ENCODE peak calls at places on chromosome 15, in four cellular contexts. One of them, this sample, is unnamed.
A peak's percentile ranks its signal among the peaks of the same experiment; 100 is the strongest.

GRCh38 chr15:43748376-43748775 is 2.1 kb downstream of the PDIA3 start:
- DNase-seq in A549: no peak
- DNase-seq in heart right ventricle: no peak
- DNase-seq in thoracic aorta: no peak
- DNase-seq in this sample: no peak

GRCh38 chr15:44882499-44882968 is 74.0 kb upstream of the TERB2 start:
- DNase-seq in heart right ventricle: no peak
- DNase-seq in A549: no peak
- DNase-seq in thoracic aorta: no peak
- DNase-seq in this sample: no peak

GRCh38 chr15:87118424-87118823 is 1038.8 kb downstream of the AGBL1 start:
- DNase-seq in heart right ventricle: no peak
- DNase-seq in A549: no peak
- DNase-seq in thoracic aorta: no peak
- DNase-seq in this sample: no peak

GRCh38 chr15:59327942-59328341 is 44.7 kb downstream of the MYO1E start:
- DNase-seq in heart right ventricle: no peak
- DNase-seq in A549: no peak
- DNase-seq in thoracic aorta: no peak
- DNase-seq in this sample: no peak

GRCh38 chr15:68885070-68885469 is 45.3 kb upstream of the SPESP1 start:
- DNase-seq in A549: no peak
- DNase-seq in thoracic aorta: no peak
- DNase-seq in heart right ventricle: no peak
- DNase-seq in this sample: no peak

GRCh38 chr15:67927501-67928156 is 87.8 kb upstream of the RNU6-1 start:
- DNase-seq in heart right ventricle: peak; percentile 47
- DNase-seq in thoracic aorta: peak; percentile 68
- DNase-seq in A549: no peak
- DNase-seq in this sample: no peak

GRCh38 chr15:99467861-99468460 is 97.8 kb upstream of the MEF2A start:
- DNase-seq in A549: no peak
- DNase-seq in heart right ventricle: no peak
- DNase-seq in thoracic aorta: no peak
- DNase-seq in this sample: no peak

GRCh38 chr15:96332854-96333193 is 2.3 kb downstream of the NR2F2 start:
- DNase-seq in thoracic aorta: no peak
- DNase-seq in A549: no peak
- DNase-seq in heart right ventricle: no peak
- DNase-seq in this sample: no peak

GRCh38 chr15:92930061-92930460 is 29.9 kb downstream of the CHD2 start:
- DNase-seq in heart right ventricle: no peak
- DNase-seq in A549: no peak
- DNase-seq in thoracic aorta: no peak
- DNase-seq in this sample: no peak

GRCh38 chr15:64017082-64017588 is 29.1 kb downstream of the DAPK2 start:
- DNase-seq in heart right ventricle: no peak
- DNase-seq in thoracic aorta: no peak
- DNase-seq in A549: peak; percentile 93
- DNase-seq in this sample: no peak

GRCh38 chr15:78007965-78008886 is 69.3 kb downstream of the TBC1D2B start:
- DNase-seq in thoracic aorta: no peak
- DNase-seq in A549: no peak
- DNase-seq in heart right ventricle: peak; percentile 77
- DNase-seq in this sample: no peak

GRCh38 chr15:52635908-52636307 is 43.3 kb downstream of the ATOSA start:
- DNase-seq in A549: no peak
- DNase-seq in thoracic aorta: no peak
- DNase-seq in heart right ventricle: no peak
- DNase-seq in this sample: no peak

GRCh38 chr15:85282504-85283115 is 97.8 kb upstream of the AKAP13 start:
- DNase-seq in A549: no peak
- DNase-seq in thoracic aorta: no peak
- DNase-seq in heart right ventricle: no peak
- DNase-seq in this sample: no peak

GRCh38 chr15:59268199-59268979 is 61.7 kb downstream of the LDHAL6B start:
- DNase-seq in A549: no peak
- DNase-seq in thoracic aorta: no peak
- DNase-seq in heart right ventricle: no peak
- DNase-seq in this sample: no peak

GRCh38 chr15:48751595-48751994 is 59.3 kb downstream of the CEP152 start:
- DNase-seq in heart right ventricle: no peak
- DNase-seq in A549: no peak
- DNase-seq in thoracic aorta: no peak
- DNase-seq in this sample: no peak

GRCh38 chr15:71096676-71097075 is 18.6 kb upstream of the THSD4 start:
- DNase-seq in thoracic aorta: no peak
- DNase-seq in A549: no peak
- DNase-seq in heart right ventricle: no peak
- DNase-seq in this sample: no peak

GRCh38 chr15:42605281-42605744 is 29.9 kb downstream of the STARD9 start:
- DNase-seq in thoracic aorta: no peak
- DNase-seq in A549: no peak
- DNase-seq in heart right ventricle: no peak
- DNase-seq in this sample: no peak

GRCh38 chr15:67405208-67406191 is 115.4 kb upstream of the C15orf61 start:
- DNase-seq in A549: peak; percentile 13
- DNase-seq in heart right ventricle: no peak
- DNase-seq in thoracic aorta: no peak
- DNase-seq in this sample: no peak

GRCh38 chr15:58015565-58015964 is 49.9 kb downstream of the ALDH1A2 start:
- DNase-seq in A549: no peak
- DNase-seq in heart right ventricle: no peak
- DNase-seq in thoracic aorta: no peak
- DNase-seq in this sample: no peak

GRCh38 chr15:70274908-70275307 is 177.2 kb upstream of the TLE3 start:
- DNase-seq in thoracic aorta: no peak
- DNase-seq in A549: no peak
- DNase-seq in heart right ventricle: no peak
- DNase-seq in this sample: no peak

GRCh38 chr15:32893412-32893811 is 175.6 kb downstream of the GREM1 start:
- DNase-seq in A549: no peak
- DNase-seq in heart right ventricle: no peak
- DNase-seq in thoracic aorta: no peak
- DNase-seq in this sample: no peak

GRCh38 chr15:81531141-81531592 is 157.2 kb upstream of the TMC3 start:
- DNase-seq in heart right ventricle: peak; percentile 15
- DNase-seq in A549: no peak
- DNase-seq in thoracic aorta: no peak
- DNase-seq in this sample: no peak

GRCh38 chr15:23444269-23444668 is 2.8 kb downstream of the GOLGA6L2 start:
- DNase-seq in thoracic aorta: no peak
- DNase-seq in A549: no peak
- DNase-seq in heart right ventricle: no peak
- DNase-seq in this sample: no peak

GRCh38 chr15:48306639-48307038 is 24.6 kb upstream of the DUT start:
- DNase-seq in thoracic aorta: no peak
- DNase-seq in heart right ventricle: no peak
- DNase-seq in A549: no peak
- DNase-seq in this sample: no peak

GRCh38 chr15:101127503-101128076 is 124.3 kb downstream of the CHSY1 start:
- DNase-seq in heart right ventricle: peak; percentile 73
- DNase-seq in thoracic aorta: peak; percentile 63
- DNase-seq in A549: no peak
- DNase-seq in this sample: peak; percentile 72

GRCh38 chr15:74826911-74827310 is 484 bp downstream of the CPLX3 start:
- DNase-seq in heart right ventricle: no peak
- DNase-seq in A549: no peak
- DNase-seq in thoracic aorta: no peak
- DNase-seq in this sample: no peak

GRCh38 chr15:74825895-74826294 is 532 bp upstream of the CPLX3 start:
- DNase-seq in thoracic aorta: no peak
- DNase-seq in A549: no peak
- DNase-seq in heart right ventricle: no peak
- DNase-seq in this sample: no peak

GRCh38 chr15:74828835-74829234 is 2.4 kb downstream of the CPLX3 start:
- DNase-seq in thoracic aorta: no peak
- DNase-seq in A549: no peak
- DNase-seq in heart right ventricle: no peak
- DNase-seq in this sample: no peak

GRCh38 chr15:74826372-74826819 is at the start of gene CPLX3:
- DNase-seq in heart right ventricle: peak; percentile 38
- DNase-seq in A549: no peak
- DNase-seq in thoracic aorta: no peak
- DNase-seq in this sample: no peak

GRCh38 chr15:74827632-74828031 is 1.2 kb downstream of the CPLX3 start:
- DNase-seq in A549: no peak
- DNase-seq in thoracic aorta: no peak
- DNase-seq in heart right ventricle: no peak
- DNase-seq in this sample: no peak
- H3K9me3 ChIP-seq in A549: no peaks in the 10 kb centered on the region
- H3K9me3 ChIP-seq in thoracic aorta: no peaks in the 10 kb centered on the region
- H3K9me3 ChIP-seq in heart right ventricle: no peaks in the 10 kb centered on the region
- H3K9me3 ChIP-seq in this sample: no peaks in the 10 kb centered on the region

GRCh38 chr15:37995461-37996347 is 61.3 kb downstream of the TMCO5A start:
- DNase-seq in A549: no peak
- DNase-seq in heart right ventricle: no peak
- DNase-seq in thoracic aorta: no peak
- DNase-seq in this sample: no peak
- H3K4me1 ChIP-seq in A549: no peaks in the 10 kb centered on the region
- H3K4me1 ChIP-seq in heart right ventricle: no peaks in the 10 kb centered on the region
- H3K4me1 ChIP-seq in thoracic aorta: no peaks in the 10 kb centered on the region
- H3K4me1 ChIP-seq in this sample: no peaks in the 10 kb centered on the region

DNA sequence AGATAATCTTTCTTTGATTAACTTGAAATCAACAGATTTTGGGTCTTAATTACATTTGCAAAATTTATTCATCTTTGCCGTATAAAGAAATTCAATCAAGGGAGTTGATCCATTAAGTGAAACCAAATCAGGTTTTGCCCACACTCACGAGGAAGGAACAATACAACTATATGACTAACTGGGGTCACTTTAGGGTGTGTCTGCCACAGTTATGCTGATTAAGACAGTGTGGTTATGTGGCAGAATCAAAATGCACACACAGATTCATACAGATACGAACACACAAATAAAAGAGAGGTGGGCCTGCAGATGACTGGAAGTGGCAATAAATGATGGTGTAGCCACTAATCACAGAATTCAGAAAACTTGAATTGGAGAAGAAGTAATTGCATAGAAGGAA is 543.5 kb downstream of the GABRG3 start:
- DNase-seq in heart right ventricle: no peak
- DNase-seq in thoracic aorta: no peak
- DNase-seq in A549: no peak
- DNase-seq in this sample: no peak
- H3K9me3 ChIP-seq in heart right ventricle: peaks cover 23% of the 10 kb centered on the region
- H3K9me3 ChIP-seq in thoracic aorta: peaks cover 2% of the 10 kb centered on the region
- H3K9me3 ChIP-seq in A549: peaks cover 12% of the 10 kb centered on the region
- H3K9me3 ChIP-seq in this sample: peaks cover 1% of the 10 kb centered on the region

DNA sequence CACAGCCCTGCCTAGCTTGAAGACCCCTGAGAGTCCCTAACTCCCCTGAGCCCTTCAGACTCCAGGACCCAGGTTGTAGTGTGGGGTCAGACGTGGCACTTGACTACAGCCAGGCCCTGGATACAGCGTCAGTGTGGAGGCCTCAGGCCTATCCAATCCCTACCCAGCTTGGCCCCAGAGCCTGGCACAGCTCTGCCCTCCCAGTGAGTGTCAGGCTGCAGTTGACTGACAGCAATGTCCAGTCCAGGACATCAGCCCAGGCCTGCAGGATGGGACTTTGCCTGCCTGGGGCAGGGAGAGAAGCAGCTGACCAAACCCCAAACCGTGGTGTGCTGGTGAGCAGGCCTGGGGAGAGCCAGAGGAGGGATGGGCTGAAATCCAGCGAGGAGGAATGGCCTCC is 27.3 kb downstream of the KLF13 start:
- DNase-seq in heart right ventricle: peak; percentile 73
- DNase-seq in A549: no peak
- DNase-seq in thoracic aorta: no peak
- DNase-seq in this sample: no peak
- H3K4me1 ChIP-seq in heart right ventricle: peaks cover 54% of the 10 kb centered on the region
- H3K4me1 ChIP-seq in A549: peaks cover 18% of the 10 kb centered on the region
- H3K4me1 ChIP-seq in thoracic aorta: peaks cover 54% of the 10 kb centered on the region
- H3K4me1 ChIP-seq in this sample: peaks cover 8% of the 10 kb centered on the region

DNA sequence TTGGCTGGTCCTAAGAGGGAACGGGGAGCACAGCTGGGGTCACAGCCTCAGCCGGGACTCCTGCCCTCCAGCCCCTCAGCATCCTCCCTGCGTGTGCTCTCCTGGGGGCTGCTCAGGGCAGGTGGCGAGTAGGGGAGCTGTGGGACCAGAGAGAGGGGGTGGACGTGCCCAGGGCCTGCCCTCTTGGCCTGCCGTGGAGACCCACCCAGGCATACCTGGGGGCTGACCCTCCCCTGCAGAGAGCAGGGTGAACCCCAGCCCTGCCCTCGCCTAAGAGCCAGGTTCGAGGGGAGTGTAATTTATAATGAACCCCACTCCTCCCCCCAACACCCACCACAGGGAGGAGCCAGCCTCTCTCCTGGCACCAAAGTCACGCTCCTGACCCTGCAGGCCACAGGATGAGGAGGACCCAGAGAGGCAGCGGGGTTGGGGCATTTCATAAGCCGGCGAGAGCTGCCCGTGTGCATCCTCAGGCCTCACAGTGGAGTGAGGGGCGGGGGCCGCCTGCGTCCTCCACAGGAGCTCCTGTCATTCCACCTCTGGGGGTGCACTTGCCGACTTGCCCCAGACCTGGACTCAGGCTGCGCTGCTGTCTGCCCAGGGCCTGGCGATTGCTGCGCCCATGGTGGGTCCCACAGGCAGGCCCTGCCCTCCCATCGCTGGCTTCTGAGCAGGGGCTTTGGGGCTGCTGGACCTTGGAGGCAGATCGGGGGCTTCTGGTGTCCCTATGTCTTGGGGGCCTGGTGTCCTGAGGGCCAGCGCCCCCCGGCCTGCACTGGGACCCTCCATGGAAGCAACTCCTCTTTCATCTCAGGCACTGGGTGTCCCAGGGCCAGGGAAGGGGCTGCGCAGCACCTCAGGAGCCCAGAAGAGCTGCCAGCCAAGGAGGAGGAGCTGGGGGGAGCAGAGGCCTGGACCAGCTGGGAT is 184.2 kb downstream of the GOLGA6L6 start:
- DNase-seq in A549: no peak
- DNase-seq in heart right ventricle: peak; percentile 31
- DNase-seq in thoracic aorta: no peak
- DNase-seq in this sample: peak; percentile 48
- H3K9me3 ChIP-seq in A549: peaks cover 9% of the 10 kb centered on the region
- H3K9me3 ChIP-seq in heart right ventricle: no peaks in the 10 kb centered on the region
- H3K9me3 ChIP-seq in thoracic aorta: no peaks in the 10 kb centered on the region
- H3K9me3 ChIP-seq in this sample: no peaks in the 10 kb centered on the region

GRCh38 chr15:39302936-39303335 is 277.9 kb upstream of the THBS1 start:
- DNase-seq in A549: no peak
- DNase-seq in thoracic aorta: no peak
- DNase-seq in heart right ventricle: no peak
- DNase-seq in this sample: no peak
- H3K4me1 ChIP-seq in A549: peaks cover 23% of the 10 kb centered on the region
- H3K4me1 ChIP-seq in thoracic aorta: peaks cover 4% of the 10 kb centered on the region
- H3K4me1 ChIP-seq in heart right ventricle: no peaks in the 10 kb centered on the region
- H3K4me1 ChIP-seq in this sample: no peaks in the 10 kb centered on the region